ENCODE peak calls at places on chromosomes 6 and 20, in five cellular contexts. One of them, this sample, is unnamed.

GRCh38 chr6:7496266-7496875 is 45.1 kb upstream of the DSP start:
- DNase-seq in HFF-Myc: no peak
- DNase-seq in HT1080: peak; percentile 35
- DNase-seq in glutamatergic neuron: no peak
- DNase-seq in left ventricle myocardium inferior: peak; percentile 23
- DNase-seq in this sample: no peak

GRCh38 chr6:18601515-18602035 is 214.4 kb downstream of the RNF144B start:
- DNase-seq in HFF-Myc: no peak
- DNase-seq in HT1080: no peak
- DNase-seq in glutamatergic neuron: no peak
- DNase-seq in left ventricle myocardium inferior: no peak
- DNase-seq in this sample: no peak

GRCh38 chr6:11366183-11366933 is 133.9 kb upstream of the NEDD9 start:
- DNase-seq in HFF-Myc: no peak
- DNase-seq in HT1080: no peak
- DNase-seq in glutamatergic neuron: no peak
- DNase-seq in left ventricle myocardium inferior: no peak
- DNase-seq in this sample: no peak

GRCh38 chr20:35610833-35611427 is 4.7 kb upstream of the SPAG4 start:
- DNase-seq in HFF-Myc: no peak
- DNase-seq in HT1080: no peak
- DNase-seq in glutamatergic neuron: no peak
- DNase-seq in left ventricle myocardium inferior: no peak
- DNase-seq in this sample: no peak

GRCh38 chr20:46905364-46906125 is 10.9 kb downstream of the EYA2 start:
- DNase-seq in HFF-Myc: no peak
- DNase-seq in HT1080: no peak
- DNase-seq in glutamatergic neuron: no peak
- DNase-seq in left ventricle myocardium inferior: no peak
- DNase-seq in this sample: no peak

GRCh38 chr6:2589171-2589661 is 161.5 kb downstream of the MYLK4 start:
- DNase-seq in HFF-Myc: no peak
- DNase-seq in HT1080: no peak
- DNase-seq in glutamatergic neuron: no peak
- DNase-seq in left ventricle myocardium inferior: no peak
- DNase-seq in this sample: no peak

GRCh38 chr6:134031696-134032255 is 20.6 kb downstream of the SLC2A12 start:
- DNase-seq in HFF-Myc: no peak
- DNase-seq in HT1080: peak; percentile 50
- DNase-seq in glutamatergic neuron: no peak
- DNase-seq in left ventricle myocardium inferior: no peak
- DNase-seq in this sample: no peak

GRCh38 chr20:25148181-25148981 is 47.1 kb upstream of the ENTPD6 start:
- DNase-seq in HFF-Myc: no peak
- DNase-seq in HT1080: no peak
- DNase-seq in glutamatergic neuron: peak; percentile 45
- DNase-seq in left ventricle myocardium inferior: peak; percentile 25
- DNase-seq in this sample: no peak

GRCh38 chr6:43702522-43703440 is 15.2 kb upstream of the MRPS18A start:
- DNase-seq in HFF-Myc: peak; percentile 63
- DNase-seq in HT1080: peak; percentile 88
- DNase-seq in glutamatergic neuron: peak; percentile 80
- DNase-seq in left ventricle myocardium inferior: peak; percentile 94
- DNase-seq in this sample: peak; percentile 97

GRCh38 chr6:162408805-162409535 is 318.6 kb downstream of the PRKN start:
- DNase-seq in HFF-Myc: no peak
- DNase-seq in HT1080: no peak
- DNase-seq in glutamatergic neuron: no peak
- DNase-seq in left ventricle myocardium inferior: no peak
- DNase-seq in this sample: no peak

GRCh38 chr20:43941476-43942212 is 27.0 kb downstream of the TOX2 start:
- DNase-seq in HFF-Myc: no peak
- DNase-seq in HT1080: peak; percentile 73
- DNase-seq in glutamatergic neuron: no peak
- DNase-seq in left ventricle myocardium inferior: no peak
- DNase-seq in this sample: no peak

This sample was measured in smooth muscle cell of the brain vasculature.